ENCODE peak calls at places on chromosomes 4 and X, in nine cellular contexts. One of them, this sample, is unnamed.

GRCh38 chrX:3582421-3582820 is 131.0 kb downstream of the PRKX start:
- DNase-seq in activated CD8-positive, alpha-beta memory T cell treated with anti-CD3 and anti-CD28 coated beads for 48 hours: no peak
- DNase-seq in H7: no peak
- DNase-seq in heart left ventricle: no peak
- DNase-seq in H9: no peak
- DNase-seq in T-helper 9 cell: no peak
- DNase-seq in T-cell: no peak
- DNase-seq in stimulated activated CD4-positive, alpha-beta T cell treated with anti-CD3 and anti-CD28 coated beads, TNF-alpha, amount 100 ng/mL, for 4 hours: no peak
- DNase-seq in MCF 10A: no peak
- DNase-seq in this sample: no peak

GRCh38 chr4:166422475-166422874 is 549.4 kb downstream of the TLL1 start:
- DNase-seq in activated CD8-positive, alpha-beta memory T cell treated with anti-CD3 and anti-CD28 coated beads for 48 hours: no peak
- DNase-seq in H7: no peak
- DNase-seq in heart left ventricle: no peak
- DNase-seq in H9: no peak
- DNase-seq in T-helper 9 cell: no peak
- DNase-seq in T-cell: no peak
- DNase-seq in stimulated activated CD4-positive, alpha-beta T cell treated with anti-CD3 and anti-CD28 coated beads, TNF-alpha, amount 100 ng/mL, for 4 hours: no peak
- DNase-seq in MCF 10A: peak; percentile 49
- DNase-seq in this sample: no peak

GRCh38 chr4:8765084-8765483 is 106.6 kb downstream of the HMX1 start:
- DNase-seq in activated CD8-positive, alpha-beta memory T cell treated with anti-CD3 and anti-CD28 coated beads for 48 hours: no peak
- DNase-seq in H7: peak; percentile 28
- DNase-seq in heart left ventricle: no peak
- DNase-seq in H9: no peak
- DNase-seq in T-helper 9 cell: no peak
- DNase-seq in T-cell: no peak
- DNase-seq in stimulated activated CD4-positive, alpha-beta T cell treated with anti-CD3 and anti-CD28 coated beads, TNF-alpha, amount 100 ng/mL, for 4 hours: no peak
- DNase-seq in MCF 10A: no peak
- DNase-seq in this sample: no peak

GRCh38 chr4:88166608-88167007 is 8.2 kb upstream of the ABCG2 start:
- DNase-seq in activated CD8-positive, alpha-beta memory T cell treated with anti-CD3 and anti-CD28 coated beads for 48 hours: no peak
- DNase-seq in H7: no peak
- DNase-seq in heart left ventricle: no peak
- DNase-seq in H9: no peak
- DNase-seq in T-helper 9 cell: no peak
- DNase-seq in T-cell: no peak
- DNase-seq in stimulated activated CD4-positive, alpha-beta T cell treated with anti-CD3 and anti-CD28 coated beads, TNF-alpha, amount 100 ng/mL, for 4 hours: no peak
- DNase-seq in MCF 10A: no peak
- DNase-seq in this sample: no peak

GRCh38 chrX:97895751-97896150 is 1012.0 kb downstream of the RPA4 start:
- DNase-seq in activated CD8-positive, alpha-beta memory T cell treated with anti-CD3 and anti-CD28 coated beads for 48 hours: no peak
- DNase-seq in H7: no peak
- DNase-seq in heart left ventricle: no peak
- DNase-seq in H9: no peak
- DNase-seq in T-helper 9 cell: no peak
- DNase-seq in T-cell: no peak
- DNase-seq in stimulated activated CD4-positive, alpha-beta T cell treated with anti-CD3 and anti-CD28 coated beads, TNF-alpha, amount 100 ng/mL, for 4 hours: no peak
- DNase-seq in MCF 10A: no peak
- DNase-seq in this sample: no peak

GRCh38 chrX:18291006-18291545 is 63.4 kb downstream of the SCML2 start:
- DNase-seq in activated CD8-positive, alpha-beta memory T cell treated with anti-CD3 and anti-CD28 coated beads for 48 hours: no peak
- DNase-seq in H7: no peak
- DNase-seq in heart left ventricle: no peak
- DNase-seq in H9: no peak
- DNase-seq in T-helper 9 cell: no peak
- DNase-seq in T-cell: no peak
- DNase-seq in stimulated activated CD4-positive, alpha-beta T cell treated with anti-CD3 and anti-CD28 coated beads, TNF-alpha, amount 100 ng/mL, for 4 hours: no peak
- DNase-seq in MCF 10A: no peak
- DNase-seq in this sample: no peak

GRCh38 chr4:125072269-125072668 is 242.5 kb upstream of the FAT4 start:
- DNase-seq in activated CD8-positive, alpha-beta memory T cell treated with anti-CD3 and anti-CD28 coated beads for 48 hours: no peak
- DNase-seq in H7: no peak
- DNase-seq in heart left ventricle: no peak
- DNase-seq in H9: no peak
- DNase-seq in T-helper 9 cell: no peak
- DNase-seq in T-cell: no peak
- DNase-seq in stimulated activated CD4-positive, alpha-beta T cell treated with anti-CD3 and anti-CD28 coated beads, TNF-alpha, amount 100 ng/mL, for 4 hours: no peak
- DNase-seq in MCF 10A: no peak
- DNase-seq in this sample: no peak

GRCh38 chr4:94459462-94460161 is 7.9 kb downstream of the PDLIM5 start:
- DNase-seq in activated CD8-positive, alpha-beta memory T cell treated with anti-CD3 and anti-CD28 coated beads for 48 hours: no peak
- DNase-seq in H7: no peak
- DNase-seq in heart left ventricle: no peak
- DNase-seq in H9: no peak
- DNase-seq in T-helper 9 cell: no peak
- DNase-seq in T-cell: no peak
- DNase-seq in stimulated activated CD4-positive, alpha-beta T cell treated with anti-CD3 and anti-CD28 coated beads, TNF-alpha, amount 100 ng/mL, for 4 hours: no peak
- DNase-seq in MCF 10A: no peak
- DNase-seq in this sample: no peak

GRCh38 chr4:57020467-57021101 is 41.9 kb downstream of the POLR2B start:
- DNase-seq in activated CD8-positive, alpha-beta memory T cell treated with anti-CD3 and anti-CD28 coated beads for 48 hours: no peak
- DNase-seq in H7: no peak
- DNase-seq in heart left ventricle: no peak
- DNase-seq in H9: no peak
- DNase-seq in T-helper 9 cell: no peak
- DNase-seq in T-cell: no peak
- DNase-seq in stimulated activated CD4-positive, alpha-beta T cell treated with anti-CD3 and anti-CD28 coated beads, TNF-alpha, amount 100 ng/mL, for 4 hours: no peak
- DNase-seq in MCF 10A: peak; percentile 80
- DNase-seq in this sample: no peak

GRCh38 chr4:119172223-119172622 is 36.6 kb downstream of the MYOZ2 start:
- DNase-seq in activated CD8-positive, alpha-beta memory T cell treated with anti-CD3 and anti-CD28 coated beads for 48 hours: no peak
- DNase-seq in H7: no peak
- DNase-seq in heart left ventricle: no peak
- DNase-seq in H9: no peak
- DNase-seq in T-helper 9 cell: no peak
- DNase-seq in T-cell: no peak
- DNase-seq in stimulated activated CD4-positive, alpha-beta T cell treated with anti-CD3 and anti-CD28 coated beads, TNF-alpha, amount 100 ng/mL, for 4 hours: no peak
- DNase-seq in MCF 10A: no peak
- DNase-seq in this sample: no peak

GRCh38 chr4:152431784-152432183 is 104.1 kb downstream of the FBXW7 start:
- DNase-seq in activated CD8-positive, alpha-beta memory T cell treated with anti-CD3 and anti-CD28 coated beads for 48 hours: no peak
- DNase-seq in H7: no peak
- DNase-seq in heart left ventricle: no peak
- DNase-seq in H9: no peak
- DNase-seq in T-helper 9 cell: no peak
- DNase-seq in T-cell: no peak
- DNase-seq in stimulated activated CD4-positive, alpha-beta T cell treated with anti-CD3 and anti-CD28 coated beads, TNF-alpha, amount 100 ng/mL, for 4 hours: no peak
- DNase-seq in MCF 10A: no peak
- DNase-seq in this sample: no peak

GRCh38 chr4:97153042-97153441 is 990.2 kb downstream of the STPG2 start:
- DNase-seq in activated CD8-positive, alpha-beta memory T cell treated with anti-CD3 and anti-CD28 coated beads for 48 hours: no peak
- DNase-seq in H7: peak; percentile 0
- DNase-seq in heart left ventricle: no peak
- DNase-seq in H9: no peak
- DNase-seq in T-helper 9 cell: no peak
- DNase-seq in T-cell: no peak
- DNase-seq in stimulated activated CD4-positive, alpha-beta T cell treated with anti-CD3 and anti-CD28 coated beads, TNF-alpha, amount 100 ng/mL, for 4 hours: no peak
- DNase-seq in MCF 10A: peak; percentile 42
- DNase-seq in this sample: no peak

GRCh38 chr4:25110653-25111329 is 49.5 kb downstream of the SEPSECS start:
- DNase-seq in activated CD8-positive, alpha-beta memory T cell treated with anti-CD3 and anti-CD28 coated beads for 48 hours: no peak
- DNase-seq in H7: no peak
- DNase-seq in heart left ventricle: no peak
- DNase-seq in H9: no peak
- DNase-seq in T-helper 9 cell: no peak
- DNase-seq in T-cell: no peak
- DNase-seq in stimulated activated CD4-positive, alpha-beta T cell treated with anti-CD3 and anti-CD28 coated beads, TNF-alpha, amount 100 ng/mL, for 4 hours: no peak
- DNase-seq in MCF 10A: no peak
- DNase-seq in this sample: no peak

GRCh38 chr4:183830438-183830985 is 74.6 kb upstream of the STOX2 start:
- DNase-seq in activated CD8-positive, alpha-beta memory T cell treated with anti-CD3 and anti-CD28 coated beads for 48 hours: no peak
- DNase-seq in H7: no peak
- DNase-seq in heart left ventricle: no peak
- DNase-seq in H9: no peak
- DNase-seq in T-helper 9 cell: no peak
- DNase-seq in T-cell: no peak
- DNase-seq in stimulated activated CD4-positive, alpha-beta T cell treated with anti-CD3 and anti-CD28 coated beads, TNF-alpha, amount 100 ng/mL, for 4 hours: no peak
- DNase-seq in MCF 10A: no peak
- DNase-seq in this sample: no peak

GRCh38 chrX:33892670-33893069 is 239.4 kb downstream of the FAM47A start:
- DNase-seq in activated CD8-positive, alpha-beta memory T cell treated with anti-CD3 and anti-CD28 coated beads for 48 hours: no peak
- DNase-seq in H7: no peak
- DNase-seq in heart left ventricle: no peak
- DNase-seq in H9: no peak
- DNase-seq in T-helper 9 cell: no peak
- DNase-seq in T-cell: no peak
- DNase-seq in stimulated activated CD4-positive, alpha-beta T cell treated with anti-CD3 and anti-CD28 coated beads, TNF-alpha, amount 100 ng/mL, for 4 hours: no peak
- DNase-seq in MCF 10A: no peak
- DNase-seq in this sample: no peak

GRCh38 chrX:27057883-27058282 is 405.3 kb downstream of the PPP4R3C start:
- DNase-seq in activated CD8-positive, alpha-beta memory T cell treated with anti-CD3 and anti-CD28 coated beads for 48 hours: no peak
- DNase-seq in H7: peak; percentile 8
- DNase-seq in heart left ventricle: no peak
- DNase-seq in H9: peak; percentile 83
- DNase-seq in T-helper 9 cell: no peak
- DNase-seq in T-cell: no peak
- DNase-seq in stimulated activated CD4-positive, alpha-beta T cell treated with anti-CD3 and anti-CD28 coated beads, TNF-alpha, amount 100 ng/mL, for 4 hours: no peak
- DNase-seq in MCF 10A: no peak
- DNase-seq in this sample: no peak

GRCh38 chr4:7371122-7371941 is 63.4 kb downstream of the PSAPL1 start:
- DNase-seq in activated CD8-positive, alpha-beta memory T cell treated with anti-CD3 and anti-CD28 coated beads for 48 hours: no peak
- DNase-seq in H7: no peak
- DNase-seq in heart left ventricle: no peak
- DNase-seq in H9: no peak
- DNase-seq in T-helper 9 cell: no peak
- DNase-seq in T-cell: no peak
- DNase-seq in stimulated activated CD4-positive, alpha-beta T cell treated with anti-CD3 and anti-CD28 coated beads, TNF-alpha, amount 100 ng/mL, for 4 hours: no peak
- DNase-seq in MCF 10A: no peak
- DNase-seq in this sample: no peak

GRCh38 chrX:136185409-136186022 is 38.2 kb downstream of the FHL1 start:
- DNase-seq in activated CD8-positive, alpha-beta memory T cell treated with anti-CD3 and anti-CD28 coated beads for 48 hours: no peak
- DNase-seq in H7: no peak
- DNase-seq in heart left ventricle: no peak
- DNase-seq in H9: no peak
- DNase-seq in T-helper 9 cell: no peak
- DNase-seq in T-cell: no peak
- DNase-seq in stimulated activated CD4-positive, alpha-beta T cell treated with anti-CD3 and anti-CD28 coated beads, TNF-alpha, amount 100 ng/mL, for 4 hours: no peak
- DNase-seq in MCF 10A: peak; percentile 46
- DNase-seq in this sample: no peak

GRCh38 chr4:67292045-67292444 is 253.3 kb downstream of the CENPC start:
- DNase-seq in activated CD8-positive, alpha-beta memory T cell treated with anti-CD3 and anti-CD28 coated beads for 48 hours: no peak
- DNase-seq in H7: no peak
- DNase-seq in heart left ventricle: no peak
- DNase-seq in H9: no peak
- DNase-seq in T-helper 9 cell: no peak
- DNase-seq in T-cell: no peak
- DNase-seq in stimulated activated CD4-positive, alpha-beta T cell treated with anti-CD3 and anti-CD28 coated beads, TNF-alpha, amount 100 ng/mL, for 4 hours: no peak
- DNase-seq in MCF 10A: peak; percentile 5
- DNase-seq in this sample: no peak

GRCh38 chr4:146846882-146847281 is 98.8 kb downstream of the TTC29 start:
- DNase-seq in activated CD8-positive, alpha-beta memory T cell treated with anti-CD3 and anti-CD28 coated beads for 48 hours: no peak
- DNase-seq in H7: no peak
- DNase-seq in heart left ventricle: no peak
- DNase-seq in H9: no peak
- DNase-seq in T-helper 9 cell: no peak
- DNase-seq in T-cell: no peak
- DNase-seq in stimulated activated CD4-positive, alpha-beta T cell treated with anti-CD3 and anti-CD28 coated beads, TNF-alpha, amount 100 ng/mL, for 4 hours: no peak
- DNase-seq in MCF 10A: no peak
- DNase-seq in this sample: no peak

GRCh38 chr4:53790286-53790685 is 199.0 kb upstream of the LNX1 start:
- DNase-seq in activated CD8-positive, alpha-beta memory T cell treated with anti-CD3 and anti-CD28 coated beads for 48 hours: no peak
- DNase-seq in H7: no peak
- DNase-seq in heart left ventricle: no peak
- DNase-seq in H9: no peak
- DNase-seq in T-helper 9 cell: no peak
- DNase-seq in T-cell: no peak
- DNase-seq in stimulated activated CD4-positive, alpha-beta T cell treated with anti-CD3 and anti-CD28 coated beads, TNF-alpha, amount 100 ng/mL, for 4 hours: no peak
- DNase-seq in MCF 10A: no peak
- DNase-seq in this sample: no peak

GRCh38 chr4:168421671-168422070 is 58.6 kb downstream of the DDX60L start:
- DNase-seq in activated CD8-positive, alpha-beta memory T cell treated with anti-CD3 and anti-CD28 coated beads for 48 hours: no peak
- DNase-seq in H7: no peak
- DNase-seq in heart left ventricle: no peak
- DNase-seq in H9: no peak
- DNase-seq in T-helper 9 cell: no peak
- DNase-seq in T-cell: no peak
- DNase-seq in stimulated activated CD4-positive, alpha-beta T cell treated with anti-CD3 and anti-CD28 coated beads, TNF-alpha, amount 100 ng/mL, for 4 hours: no peak
- DNase-seq in MCF 10A: peak; percentile 73
- DNase-seq in this sample: no peak

GRCh38 chrX:133666256-133666655 is 251.0 kb upstream of the GPC4 start:
- DNase-seq in activated CD8-positive, alpha-beta memory T cell treated with anti-CD3 and anti-CD28 coated beads for 48 hours: no peak
- DNase-seq in H7: no peak
- DNase-seq in heart left ventricle: no peak
- DNase-seq in H9: no peak
- DNase-seq in T-helper 9 cell: no peak
- DNase-seq in T-cell: no peak
- DNase-seq in stimulated activated CD4-positive, alpha-beta T cell treated with anti-CD3 and anti-CD28 coated beads, TNF-alpha, amount 100 ng/mL, for 4 hours: no peak
- DNase-seq in MCF 10A: no peak
- DNase-seq in this sample: no peak

GRCh38 chr4:146637853-146638800 is 566 bp upstream of the POU4F2 start:
- DNase-seq in activated CD8-positive, alpha-beta memory T cell treated with anti-CD3 and anti-CD28 coated beads for 48 hours: no peak
- DNase-seq in H7: peak; percentile 75
- DNase-seq in heart left ventricle: no peak
- DNase-seq in H9: peak; percentile 57
- DNase-seq in T-helper 9 cell: no peak
- DNase-seq in T-cell: no peak
- DNase-seq in stimulated activated CD4-positive, alpha-beta T cell treated with anti-CD3 and anti-CD28 coated beads, TNF-alpha, amount 100 ng/mL, for 4 hours: no peak
- DNase-seq in MCF 10A: no peak
- DNase-seq in this sample: no peak

GRCh38 chrX:53135581-53135980 is 41.6 kb downstream of the KANTR start:
- DNase-seq in activated CD8-positive, alpha-beta memory T cell treated with anti-CD3 and anti-CD28 coated beads for 48 hours: no peak
- DNase-seq in H7: no peak
- DNase-seq in heart left ventricle: no peak
- DNase-seq in H9: no peak
- DNase-seq in T-helper 9 cell: no peak
- DNase-seq in T-cell: no peak
- DNase-seq in stimulated activated CD4-positive, alpha-beta T cell treated with anti-CD3 and anti-CD28 coated beads, TNF-alpha, amount 100 ng/mL, for 4 hours: no peak
- DNase-seq in MCF 10A: no peak
- DNase-seq in this sample: no peak

GRCh38 chr4:105895324-105895608 is at the start of gene NPNT:
- DNase-seq in activated CD8-positive, alpha-beta memory T cell treated with anti-CD3 and anti-CD28 coated beads for 48 hours: no peak
- DNase-seq in H7: peak; percentile 64
- DNase-seq in heart left ventricle: peak; percentile 9
- DNase-seq in H9: peak; percentile 44
- DNase-seq in T-helper 9 cell: no peak
- DNase-seq in T-cell: no peak
- DNase-seq in stimulated activated CD4-positive, alpha-beta T cell treated with anti-CD3 and anti-CD28 coated beads, TNF-alpha, amount 100 ng/mL, for 4 hours: no peak
- DNase-seq in MCF 10A: no peak
- DNase-seq in this sample: no peak

GRCh38 chrX:11792461-11793421 is 34.7 kb downstream of the MSL3 start:
- DNase-seq in activated CD8-positive, alpha-beta memory T cell treated with anti-CD3 and anti-CD28 coated beads for 48 hours: peak; percentile 25
- DNase-seq in H7: no peak
- DNase-seq in heart left ventricle: no peak
- DNase-seq in H9: no peak
- DNase-seq in T-helper 9 cell: peak; percentile 27
- DNase-seq in T-cell: peak; percentile 29
- DNase-seq in stimulated activated CD4-positive, alpha-beta T cell treated with anti-CD3 and anti-CD28 coated beads, TNF-alpha, amount 100 ng/mL, for 4 hours: peak; percentile 23
- DNase-seq in MCF 10A: no peak
- DNase-seq in this sample: no peak

GRCh38 chr4:158211288-158211687 is 1.0 kb downstream of the TMEM144 start:
- DNase-seq in activated CD8-positive, alpha-beta memory T cell treated with anti-CD3 and anti-CD28 coated beads for 48 hours: no peak
- DNase-seq in H7: no peak
- DNase-seq in heart left ventricle: no peak
- DNase-seq in H9: no peak
- DNase-seq in T-helper 9 cell: no peak
- DNase-seq in T-cell: no peak
- DNase-seq in stimulated activated CD4-positive, alpha-beta T cell treated with anti-CD3 and anti-CD28 coated beads, TNF-alpha, amount 100 ng/mL, for 4 hours: no peak
- DNase-seq in MCF 10A: peak; percentile 2
- DNase-seq in this sample: no peak

GRCh38 chrX:13732246-13733067 is 2.0 kb downstream of the TRAPPC2 start:
- DNase-seq in activated CD8-positive, alpha-beta memory T cell treated with anti-CD3 and anti-CD28 coated beads for 48 hours: no peak
- DNase-seq in H7: no peak
- DNase-seq in heart left ventricle: no peak
- DNase-seq in H9: no peak
- DNase-seq in T-helper 9 cell: no peak
- DNase-seq in T-cell: no peak
- DNase-seq in stimulated activated CD4-positive, alpha-beta T cell treated with anti-CD3 and anti-CD28 coated beads, TNF-alpha, amount 100 ng/mL, for 4 hours: no peak
- DNase-seq in MCF 10A: no peak
- DNase-seq in this sample: no peak

GRCh38 chr4:185396724-185397402 is at the start of gene ANKRD37:
- DNase-seq in activated CD8-positive, alpha-beta memory T cell treated with anti-CD3 and anti-CD28 coated beads for 48 hours: no peak
- DNase-seq in H7: no peak
- DNase-seq in heart left ventricle: peak; percentile 69
- DNase-seq in H9: peak; percentile 69
- DNase-seq in T-helper 9 cell: no peak
- DNase-seq in T-cell: no peak
- DNase-seq in stimulated activated CD4-positive, alpha-beta T cell treated with anti-CD3 and anti-CD28 coated beads, TNF-alpha, amount 100 ng/mL, for 4 hours: no peak
- DNase-seq in MCF 10A: peak; percentile 41
- DNase-seq in this sample: no peak

GRCh38 chrX:429266-429825 is 42.6 kb upstream of the PPP2R3B start:
- DNase-seq in activated CD8-positive, alpha-beta memory T cell treated with anti-CD3 and anti-CD28 coated beads for 48 hours: no peak
- DNase-seq in H7: no peak
- DNase-seq in heart left ventricle: no peak
- DNase-seq in H9: no peak
- DNase-seq in T-helper 9 cell: no peak
- DNase-seq in T-cell: no peak
- DNase-seq in stimulated activated CD4-positive, alpha-beta T cell treated with anti-CD3 and anti-CD28 coated beads, TNF-alpha, amount 100 ng/mL, for 4 hours: no peak
- DNase-seq in MCF 10A: no peak
- DNase-seq in this sample: no peak